ENCODE peak calls at places on chromosomes 7 and 10, in five cellular contexts. One of them, this sample, is unnamed.

GRCh38 chr7:18860226-18860625 is 257.2 kb downstream of the TWIST1 start:
- DNase-seq in Caki2: no peak
- DNase-seq in head of caudate nucleus: no peak
- DNase-seq in ACHN: no peak
- DNase-seq in GM03348: no peak
- DNase-seq in this sample: no peak

GRCh38 chr7:66013938-66014337 is 31.9 kb upstream of the GUSB start:
- DNase-seq in Caki2: peak; percentile 41
- DNase-seq in ACHN: peak; percentile 58
- DNase-seq in head of caudate nucleus: peak; percentile 29
- DNase-seq in GM03348: peak; percentile 69
- DNase-seq in this sample: no peak

GRCh38 chr10:101827919-101828600 is 9.8 kb upstream of the OGA start:
- DNase-seq in GM03348: no peak
- DNase-seq in ACHN: no peak
- DNase-seq in Caki2: no peak
- DNase-seq in head of caudate nucleus: no peak
- DNase-seq in this sample: no peak

GRCh38 chr10:110821508-110821907 is 50.2 kb upstream of the PDCD4 start:
- DNase-seq in ACHN: no peak
- DNase-seq in GM03348: no peak
- DNase-seq in Caki2: no peak
- DNase-seq in head of caudate nucleus: no peak
- DNase-seq in this sample: no peak

GRCh38 chr10:22366771-22367170 is 21.5 kb downstream of the SPAG6 start:
- DNase-seq in head of caudate nucleus: no peak
- DNase-seq in ACHN: no peak
- DNase-seq in Caki2: no peak
- DNase-seq in GM03348: no peak
- DNase-seq in this sample: no peak

GRCh38 chr7:54788664-54789063 is 29.7 kb upstream of the SEC61G start:
- DNase-seq in Caki2: peak; percentile 86
- DNase-seq in ACHN: peak; percentile 92
- DNase-seq in head of caudate nucleus: peak; percentile 71
- DNase-seq in GM03348: peak; percentile 82
- DNase-seq in this sample: no peak

GRCh38 chr10:130721971-130722370 is 585.8 kb downstream of the GLRX3 start:
- DNase-seq in GM03348: no peak
- DNase-seq in head of caudate nucleus: no peak
- DNase-seq in ACHN: no peak
- DNase-seq in Caki2: no peak
- DNase-seq in this sample: no peak

GRCh38 chr7:30163231-30163894 is 28.6 kb downstream of the MTURN start:
- DNase-seq in head of caudate nucleus: peak; percentile 44
- DNase-seq in ACHN: no peak
- DNase-seq in GM03348: peak; percentile 24
- DNase-seq in Caki2: no peak
- DNase-seq in this sample: no peak

GRCh38 chr7:8389898-8390642 is 43.3 kb upstream of the NXPH1 start:
- DNase-seq in Caki2: peak; percentile 56
- DNase-seq in GM03348: no peak
- DNase-seq in ACHN: peak; percentile 41
- DNase-seq in head of caudate nucleus: peak; percentile 69
- DNase-seq in this sample: no peak

GRCh38 chr7:5225616-5226290 is 35.7 kb downstream of the WIPI2 start:
- DNase-seq in head of caudate nucleus: no peak
- DNase-seq in ACHN: no peak
- DNase-seq in GM03348: no peak
- DNase-seq in Caki2: no peak
- DNase-seq in this sample: peak; percentile 32

GRCh38 chr7:156940421-156941122 is 8.9 kb upstream of the NOM1 start:
- DNase-seq in ACHN: no peak
- DNase-seq in GM03348: no peak
- DNase-seq in head of caudate nucleus: no peak
- DNase-seq in Caki2: no peak
- DNase-seq in this sample: no peak

GRCh38 chr7:156969972-156970420 is 20.5 kb downstream of the NOM1 start:
- DNase-seq in GM03348: peak; percentile 45
- DNase-seq in Caki2: peak; percentile 23
- DNase-seq in head of caudate nucleus: no peak
- DNase-seq in ACHN: peak; percentile 48
- DNase-seq in this sample: no peak

GRCh38 chr10:21273400-21273968 is 252.0 kb downstream of the SKIDA1 start:
- DNase-seq in Caki2: peak; percentile 86
- DNase-seq in GM03348: no peak
- DNase-seq in ACHN: no peak
- DNase-seq in head of caudate nucleus: no peak
- DNase-seq in this sample: no peak

GRCh38 chr10:44339218-44339617 is 45.7 kb downstream of the CXCL12 start:
- DNase-seq in GM03348: no peak
- DNase-seq in Caki2: no peak
- DNase-seq in ACHN: no peak
- DNase-seq in head of caudate nucleus: no peak
- DNase-seq in this sample: no peak

GRCh38 chr7:6444516-6445269 is 3.1 kb downstream of the DAGLB start:
- DNase-seq in Caki2: no peak
- DNase-seq in ACHN: no peak
- DNase-seq in GM03348: no peak
- DNase-seq in head of caudate nucleus: no peak
- DNase-seq in this sample: no peak

GRCh38 chr7:70574970-70575799 is 556.8 kb upstream of the GALNT17 start:
- DNase-seq in Caki2: peak; percentile 52
- DNase-seq in GM03348: no peak
- DNase-seq in ACHN: no peak
- DNase-seq in head of caudate nucleus: peak; percentile 61
- DNase-seq in this sample: no peak

GRCh38 chr7:27173412-27174076 is 576 bp downstream of the HOXA10 start:
- DNase-seq in Caki2: peak; percentile 65
- DNase-seq in GM03348: peak; percentile 44
- DNase-seq in ACHN: peak; percentile 75
- DNase-seq in head of caudate nucleus: no peak
- DNase-seq in this sample: peak; percentile 29